ENCODE peak calls at places on chromosomes 2 and 18, in four cellular contexts. C is fibroblast of lung, B is neuronal stem cell, M is neural progenitor cell. S is an unnamed sample.

GRCh38 chr18:14943967-14944636 is 196.1 kb downstream of the ANKRD30B start:
- DNase-seq in C (no peak), M (no peak), B (no peak), S (no peak)

GRCh38 chr2:3738454-3738853 is 35.1 kb downstream of the DCDC2C start:
- DNase-seq in B (no peak), M (peak; percentile 72), C (no peak), S (no peak)

GRCh38 chr2:208025037-208025813 is at the start of gene PLEKHM3:
- DNase-seq in B (peak; percentile 83), C (peak; percentile 88), M (peak; percentile 90), S (peak; percentile 81)

GRCh38 chr2:70181363-70181956 is 9.4 kb downstream of the C2orf42 start:
- DNase-seq in C (no peak), M (no peak), B (no peak), S (no peak)

GRCh38 chr2:74546004-74546403 is 7.7 kb downstream of the LOXL3 start:
- DNase-seq in M (no peak), B (no peak), C (no peak), S (no peak)

GRCh38 chr18:6249110-6249680 is 165.5 kb downstream of the L3MBTL4 start:
- DNase-seq in B (no peak), M (no peak), C (no peak), S (no peak)

GRCh38 chr2:225354281-225354774 is 45.2 kb upstream of the NYAP2 start:
- DNase-seq in C (peak; percentile 92), M (peak; percentile 22), B (no peak), S (no peak)

GRCh38 chr2:238928520-238929241 is 80.8 kb downstream of the TWIST2 start:
- DNase-seq in B (no peak), C (no peak), M (no peak), S (no peak)

GRCh38 chr18:8828798-8829197 is 123.4 kb downstream of the MTCL1 start:
- DNase-seq in M (no peak), B (no peak), C (no peak), S (no peak)

GRCh38 chr2:20145497-20146193 is 79.3 kb downstream of the SDC1 start:
- DNase-seq in B (no peak), M (no peak), C (no peak), S (no peak)

GRCh38 chr18:6543330-6543908 is 128.7 kb upstream of the L3MBTL4 start:
- DNase-seq in M (peak; percentile 42), B (no peak), C (peak; percentile 31), S (peak; percentile 27)

GRCh38 chr2:25349397-25349796 is 7.7 kb upstream of the DNMT3A start:
- DNase-seq in B (no peak), M (no peak), C (peak; percentile 79), S (no peak)

GRCh38 chr2:22800422-22800821 is 584.6 kb upstream of the KLHL29 start:
- DNase-seq in C (no peak), B (peak; percentile 50), M (peak; percentile 78), S (no peak)

GRCh38 chr18:35076556-35076955 is 35.3 kb downstream of the MAPRE2 start:
- DNase-seq in B (no peak), M (no peak), C (peak; percentile 93), S (peak; percentile 46)

GRCh38 chr2:158953454-158953853 is 15.0 kb upstream of the TANC1 start:
- DNase-seq in M (no peak), B (no peak), C (peak; percentile 88), S (no peak)

GRCh38 chr18:11808001-11808855 is 43.0 kb upstream of the CHMP1B start:
- DNase-seq in C (peak; percentile 64), B (no peak), M (peak; percentile 55), S (peak; percentile 44)

GRCh38 chr2:43159797-43160196 is 66.6 kb downstream of the ZFP36L2 start:
- DNase-seq in M (no peak), B (no peak), C (peak; percentile 29), S (peak; percentile 54)
- H3K9ac ChIP-seq in M (no peak overlapping the region), B (no peak overlapping the region), C (no peak overlapping the region), S (peak overlapping the region; percentile 42)

DNA sequence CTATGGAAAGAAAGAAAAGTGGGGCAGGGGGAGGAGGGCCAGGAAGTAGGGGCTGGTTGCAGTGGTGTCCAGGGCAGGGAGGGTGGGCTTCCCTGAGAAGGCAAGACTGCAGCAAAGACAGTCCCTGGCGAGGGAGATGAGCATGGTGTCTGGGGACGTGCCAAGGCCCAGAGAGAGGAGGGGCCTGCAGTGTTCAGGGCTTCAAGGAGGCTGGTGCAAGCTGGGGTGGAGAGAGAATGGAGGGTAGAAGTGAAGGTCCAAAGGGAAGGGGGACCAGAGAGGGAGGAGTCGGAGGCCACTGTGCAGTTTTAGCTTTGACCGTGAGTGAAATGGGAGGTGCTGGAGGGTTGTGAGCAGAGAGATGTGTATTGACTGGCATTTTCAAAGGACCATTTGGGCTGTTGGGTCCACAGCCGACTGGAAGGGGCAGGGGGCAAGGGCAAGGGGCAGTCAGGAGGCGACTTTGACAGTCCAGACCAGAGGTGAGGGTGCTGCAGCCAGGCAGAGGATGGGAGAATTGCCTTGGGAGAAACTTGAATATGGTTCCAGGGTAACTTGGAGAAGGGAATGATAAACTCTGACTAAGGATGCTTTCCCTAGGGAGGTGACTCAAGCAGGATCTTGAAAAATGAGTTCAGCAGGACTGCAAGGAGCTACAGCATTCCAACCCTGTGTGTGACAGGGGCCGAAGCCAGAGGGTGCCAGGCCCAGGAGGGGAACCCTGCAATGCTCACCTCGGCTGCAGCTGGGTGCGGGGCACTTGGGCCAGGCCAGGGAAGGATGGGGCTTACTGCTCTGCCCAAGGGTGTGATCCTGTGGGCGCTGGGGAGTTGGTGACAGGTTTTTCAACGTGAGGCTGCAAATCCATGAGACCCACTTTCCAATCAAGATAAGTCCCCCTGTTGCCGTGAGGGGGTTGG is 177.1 kb upstream of the HAAO start:
- DNase-seq in B (no peak), C (peak; percentile 94), M (no peak), S (peak; percentile 76)
- H3K4me1 ChIP-seq in B (no peaks in the 10 kb centered on the region), C (peaks cover 35% of the 10 kb centered on the region), M (no peaks in the 10 kb centered on the region), S (peaks cover 42% of the 10 kb centered on the region)

GRCh38 chr2:1864301-1864980 is 120.1 kb upstream of the PXDN start:
- DNase-seq in M (no peak), B (no peak), C (no peak), S (no peak)
- H3K9ac ChIP-seq in M (no peak overlapping the region), B (peak overlapping the region; percentile 18), C (no peak overlapping the region), S (no peak overlapping the region)

GRCh38 chr2:43133708-43134570 is 92.5 kb downstream of the ZFP36L2 start:
- DNase-seq in B (no peak), M (no peak), C (no peak), S (no peak)
- H3K4me1 ChIP-seq in B (peaks cover 40% of the 10 kb centered on the region), M (peaks cover 45% of the 10 kb centered on the region), C (no peaks in the 10 kb centered on the region), S (peaks cover 33% of the 10 kb centered on the region)

DNA sequence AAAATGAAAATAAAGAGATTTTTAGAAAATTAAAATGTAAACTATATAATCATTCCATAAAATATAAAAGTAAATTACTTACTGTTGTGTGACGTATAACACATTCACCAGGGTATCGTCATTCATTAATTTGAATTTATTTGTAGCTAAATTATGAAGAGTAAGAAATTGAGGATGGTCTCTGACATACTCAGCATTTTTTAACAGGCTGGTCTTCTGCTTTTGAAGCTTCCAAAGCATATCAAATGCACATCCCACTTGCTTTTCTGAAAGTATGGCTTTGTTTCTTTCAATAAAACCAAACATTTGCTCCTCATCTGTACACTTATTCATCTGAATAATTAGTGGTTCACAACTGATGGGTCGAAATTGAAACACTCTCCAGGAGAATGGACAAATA is 2.1 kb downstream of the FASTKD1 start:
- DNase-seq in B (no peak), C (no peak), M (no peak), S (no peak)
- H3K9ac ChIP-seq in B (no peak overlapping the region), C (no peak overlapping the region), M (no peak overlapping the region), S (no peak overlapping the region)

GRCh38 chr2:106561803-106562202 is 74.6 kb downstream of the CD8B2 start:
- DNase-seq in M (no peak), B (no peak), C (no peak), S (no peak)
- H3K4me1 ChIP-seq in M (peaks cover 5% of the 10 kb centered on the region), B (no peaks in the 10 kb centered on the region), C (no peaks in the 10 kb centered on the region), S (peaks cover 3% of the 10 kb centered on the region)

GRCh38 chr2:176122633-176123482 is at the start of gene HOXD9:
- DNase-seq in M (peak; percentile 67), B (no peak), C (no peak), S (no peak)
- H3K9ac ChIP-seq in M (no peak within 1 kb of the TSS), B (no peak within 1 kb of the TSS), C (no peak within 1 kb of the TSS), S (no peak within 1 kb of the TSS)

DNA sequence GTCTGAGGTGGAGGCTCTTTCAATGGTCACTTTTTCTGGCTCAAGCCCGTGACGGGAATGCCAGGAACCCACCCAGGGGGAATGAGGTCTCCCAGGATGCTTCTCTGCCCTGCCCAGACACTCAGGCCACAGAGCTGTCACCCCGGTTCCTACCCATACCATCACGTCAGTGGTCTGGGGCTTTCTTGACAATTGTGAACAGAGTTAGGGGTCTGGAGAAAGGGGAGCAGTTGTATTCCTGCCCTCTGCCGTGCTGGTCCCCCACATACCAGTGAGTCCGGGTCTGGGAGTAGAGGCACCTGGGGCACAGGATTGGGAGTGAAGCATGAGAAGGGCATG is 97.2 kb downstream of the B3GNT2 start:
- DNase-seq in M (no peak), B (no peak), C (no peak), S (no peak)
- H3K4me1 ChIP-seq in M (peaks cover 17% of the 10 kb centered on the region), B (peaks cover 4% of the 10 kb centered on the region), C (no peaks in the 10 kb centered on the region), S (peaks cover 19% of the 10 kb centered on the region)